ENCODE peak calls at places on chromosomes 5 and 9, in four cellular contexts. F is neuronal stem cell, W is mesenchymal stem cell, V is IMR-90. X is an unnamed sample.
A peak's percentile ranks its signal among the peaks of the same experiment; 100 is the strongest.

GRCh38 chr9:101458955-101459631 is 23.5 kb upstream of the ALDOB start:
- DNase-seq in W (peak; percentile 85), F (peak; percentile 38), V (peak; percentile 83), X (peak; percentile 27)

GRCh38 chr5:71860048-71860447 is 141.0 kb downstream of the CARTPT start:
- DNase-seq in F (no peak), W (no peak), V (no peak), X (no peak)

GRCh38 chr5:1431896-1432295 is 13.3 kb downstream of the SLC6A3 start:
- DNase-seq in W (no peak), F (no peak), V (no peak), X (no peak)

GRCh38 chr9:136190656-136191548 is 14.0 kb downstream of the LHX3 start:
- DNase-seq in F (no peak), V (no peak), W (no peak), X (no peak)

GRCh38 chr5:107277485-107278040 is 393.2 kb downstream of the EFNA5 start:
- DNase-seq in V (no peak), W (no peak), F (no peak), X (no peak)

GRCh38 chr5:96816430-96816939 is 8.7 kb upstream of the ERAP1 start:
- DNase-seq in W (no peak), F (no peak), V (no peak), X (no peak)

GRCh38 chr9:104872959-104873850 is 54.8 kb downstream of the ABCA1 start:
- DNase-seq in V (peak; percentile 97), W (peak; percentile 99), F (no peak), X (peak; percentile 25)

GRCh38 chr9:125126019-125126746 is 17.1 kb downstream of the SCAI start:
- DNase-seq in F (peak; percentile 6), W (peak; percentile 99), V (peak; percentile 100), X (peak; percentile 8)

GRCh38 chr9:135134253-135135028 is 47.0 kb downstream of the OLFM1 start:
- DNase-seq in W (no peak), V (no peak), F (no peak), X (no peak)

GRCh38 chr5:133124891-133125290 is 73.1 kb downstream of the HSPA4 start:
- DNase-seq in W (no peak), V (no peak), F (no peak), X (no peak)

GRCh38 chr9:132486706-132487350 is 76.8 kb downstream of the CFAP77 start:
- DNase-seq in F (no peak), W (no peak), V (no peak), X (no peak)

GRCh38 chr5:181043285-181044092 is 3.4 kb downstream of the BTNL9 start:
- DNase-seq in W (no peak), F (no peak), V (no peak), X (no peak)

GRCh38 chr5:11904270-11904906 is at the start of gene CTNND2:
- DNase-seq in W (peak; percentile 36), V (no peak), F (peak; percentile 82), X (peak; percentile 83)

GRCh38 chr5:33343661-33344327 is 97.0 kb upstream of the TARS1 start:
- DNase-seq in F (no peak), V (peak; percentile 88), W (peak; percentile 52), X (peak; percentile 83)

GRCh38 chr5:14236757-14237156 is 93.6 kb downstream of the TRIO start:
- DNase-seq in F (no peak), W (no peak), V (no peak), X (no peak)

GRCh38 chr5:73363911-73364730 is 84.5 kb downstream of the FOXD1 start:
- DNase-seq in W (peak; percentile 80), V (peak; percentile 80), F (no peak), X (no peak)

GRCh38 chr9:119803679-119804078 is 434.4 kb upstream of the BRINP1 start:
- DNase-seq in W (no peak), F (no peak), V (no peak), X (no peak)

GRCh38 chr5:134146651-134147544 is 29.9 kb downstream of the SKP1 start:
- DNase-seq in V (peak; percentile 47), F (no peak), W (no peak), X (no peak)

DNA sequence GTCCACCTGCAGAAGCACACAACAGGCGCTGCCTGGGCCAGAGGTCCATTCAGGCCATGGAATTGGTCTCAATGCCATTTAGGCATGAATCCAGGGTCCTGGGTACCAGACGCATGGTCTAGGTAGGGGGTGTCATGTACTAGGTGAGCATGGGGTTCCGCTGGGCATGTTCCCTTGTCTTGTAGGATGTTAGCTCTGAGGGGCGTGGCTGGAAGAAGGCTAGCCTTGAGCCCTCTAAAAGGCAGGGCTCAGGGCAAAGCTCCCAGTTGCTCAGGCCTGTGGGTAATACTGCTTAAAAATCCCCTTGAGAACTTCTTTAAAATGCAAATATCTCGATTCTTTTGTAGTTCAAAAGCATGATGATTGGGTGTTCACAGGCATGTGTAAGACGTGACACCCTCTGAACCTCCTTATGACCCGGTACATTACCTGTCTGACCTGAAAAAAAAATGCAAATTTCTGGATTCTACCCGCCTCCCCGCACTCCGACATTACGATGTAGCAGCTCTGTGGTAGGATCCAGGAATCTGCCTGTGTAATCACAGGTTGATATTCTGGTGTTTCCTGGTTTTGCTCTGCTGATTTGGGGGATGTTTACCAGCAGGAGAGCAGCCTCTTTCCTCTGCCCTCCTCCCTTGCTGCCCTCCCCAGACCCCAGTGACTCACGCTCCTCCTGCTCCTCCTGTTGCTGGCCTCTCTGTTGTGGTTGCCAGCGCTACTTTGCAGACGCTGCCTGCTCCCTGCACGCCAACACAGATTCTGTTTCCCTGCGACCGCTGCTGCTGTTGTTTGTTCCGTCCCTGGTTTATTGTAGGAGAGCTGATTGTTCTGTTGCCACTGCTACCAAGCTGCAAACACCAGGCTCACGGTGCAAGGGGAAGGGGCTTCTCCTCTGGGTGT is 5.7 kb downstream of the TMC1 start:
- DNase-seq in F (peak; percentile 62), W (peak; percentile 97), V (peak; percentile 93), X (peak; percentile 56)
- H3K18ac ChIP-seq in F (peak overlapping the region; percentile 54), W (peak overlapping the region; percentile 97), V (peak overlapping the region; percentile 98), X (peak overlapping the region; percentile 76)

GRCh38 chr5:26647781-26648180 is 390.6 kb downstream of the CDH9 start:
- DNase-seq in W (no peak), V (no peak), F (no peak), X (no peak)
- H3K9ac ChIP-seq in W (no peak overlapping the region), V (no peak overlapping the region), F (no peak overlapping the region), X (no peak overlapping the region)

GRCh38 chr5:116773926-116774325 is 199.3 kb upstream of the SEMA6A start:
- DNase-seq in V (no peak), F (no peak), W (no peak), X (no peak)

GRCh38 chr5:116771466-116772151 is 197.0 kb upstream of the SEMA6A start:
- DNase-seq in F (no peak), W (no peak), V (no peak), X (no peak)

GRCh38 chr5:116769470-116769869 is 194.8 kb upstream of the SEMA6A start:
- DNase-seq in F (no peak), W (no peak), V (no peak), X (no peak)

GRCh38 chr5:116766470-116766947 is 191.9 kb upstream of the SEMA6A start:
- DNase-seq in W (peak; percentile 98), F (no peak), V (no peak), X (peak; percentile 88)

DNA sequence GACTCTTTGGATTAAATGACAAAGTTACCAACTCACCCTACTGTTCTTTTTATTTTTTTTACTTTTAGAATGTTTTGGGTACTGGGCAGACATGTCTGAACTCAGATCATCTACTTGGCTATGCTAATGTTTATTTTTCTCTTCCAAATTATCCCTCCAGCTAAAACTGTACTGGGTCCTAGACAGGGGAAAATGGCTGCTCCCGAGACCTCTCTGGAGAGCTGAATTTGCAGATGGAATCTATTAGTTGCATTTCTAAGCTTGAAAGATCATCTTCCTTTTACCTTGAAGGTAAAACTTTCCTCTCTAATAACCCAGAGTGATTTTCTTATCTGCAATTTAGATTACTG is 197.5 kb upstream of the SEMA6A start:
- DNase-seq in W (no peak), F (no peak), V (no peak), X (no peak)
- H3K18ac ChIP-seq in W (no peak overlapping the region), F (no peak overlapping the region), V (no peak overlapping the region), X (no peak overlapping the region)

GRCh38 chr9:129481824-129482511 is 138.9 kb downstream of the C9orf50 start:
- DNase-seq in W (peak; percentile 60), V (no peak), F (no peak), X (no peak)

GRCh38 chr9:129479217-129480011 is 141.5 kb downstream of the C9orf50 start:
- DNase-seq in F (no peak), V (no peak), W (no peak), X (peak; percentile 60)

GRCh38 chr9:129480705-129481104 is 140.2 kb downstream of the C9orf50 start:
- DNase-seq in F (no peak), V (no peak), W (no peak), X (no peak)

GRCh38 chr9:129481424-129481823 is 139.5 kb downstream of the C9orf50 start:
- DNase-seq in W (no peak), V (no peak), F (no peak), X (no peak)

GRCh38 chr9:129480227-129480626 is 140.7 kb downstream of the C9orf50 start:
- DNase-seq in F (no peak), V (no peak), W (peak; percentile 52), X (no peak)
- H3K9ac ChIP-seq in F (no peak overlapping the region), V (no peak overlapping the region), W (peak overlapping the region; percentile 91), X (peak overlapping the region; percentile 25)

DNA sequence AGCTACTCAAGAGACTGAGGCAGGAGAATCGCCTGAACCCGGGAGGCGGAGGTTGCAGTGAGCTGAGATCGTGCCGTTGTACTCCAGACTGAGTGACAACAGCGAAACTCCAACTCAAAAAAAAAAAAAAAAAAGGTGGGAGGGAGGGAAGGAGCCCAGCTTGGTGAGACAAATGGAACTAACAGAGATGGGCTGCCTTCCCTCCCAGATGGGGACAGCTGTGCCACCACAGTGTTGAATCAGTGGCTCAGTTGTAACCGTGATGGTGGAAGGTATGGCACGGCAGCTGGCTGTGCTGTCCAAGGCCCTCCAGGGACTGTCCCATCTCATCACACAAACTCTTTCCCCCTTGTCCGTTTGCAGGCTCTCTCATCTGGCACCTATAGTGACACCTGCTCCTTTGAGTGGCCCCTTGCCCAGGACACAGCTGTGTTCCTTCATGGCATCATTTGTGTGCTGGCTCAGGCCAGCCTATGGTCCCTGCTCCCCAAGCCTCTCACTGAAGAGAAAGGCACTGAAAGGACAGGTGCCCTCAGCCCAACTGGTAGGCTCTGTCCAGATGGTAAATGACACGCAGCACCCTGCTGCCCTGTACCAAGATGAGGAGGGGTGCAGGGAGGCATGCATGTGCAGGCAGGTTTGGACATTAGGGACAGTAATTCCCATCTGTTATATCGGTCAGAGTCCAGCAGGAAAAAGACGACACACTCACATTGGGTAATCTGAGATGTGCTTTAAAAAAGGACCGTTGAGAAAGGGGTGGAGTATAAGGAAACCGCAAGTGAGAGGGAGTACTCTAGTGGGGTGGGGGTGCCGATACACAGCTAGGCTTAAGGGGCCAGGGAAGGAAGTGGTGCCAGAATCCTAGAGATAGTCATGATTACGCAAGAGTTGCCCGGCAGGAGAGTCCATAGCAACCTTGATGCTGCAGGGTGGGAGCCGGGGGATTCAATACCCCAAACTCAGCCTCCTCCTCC is 4.3 kb downstream of the SMIM33 start:
- DNase-seq in W (peak; percentile 68), F (no peak), V (peak; percentile 87), X (no peak)
- H3K18ac ChIP-seq in W (no peak overlapping the region), F (peak overlapping the region; percentile 81), V (no peak overlapping the region), X (no peak overlapping the region)

GRCh38 chr5:139648205-139649081 is at the start of gene CXXC5:
- DNase-seq in W (peak; percentile 92), F (peak; percentile 89), V (peak; percentile 83), X (peak; percentile 68)
- H3K9ac ChIP-seq in W (peak within 1 kb of the TSS; percentile 92), F (peak within 1 kb of the TSS; percentile 90), V (peak within 1 kb of the TSS; percentile 77), X (peak within 1 kb of the TSS; percentile 90)

DNA sequence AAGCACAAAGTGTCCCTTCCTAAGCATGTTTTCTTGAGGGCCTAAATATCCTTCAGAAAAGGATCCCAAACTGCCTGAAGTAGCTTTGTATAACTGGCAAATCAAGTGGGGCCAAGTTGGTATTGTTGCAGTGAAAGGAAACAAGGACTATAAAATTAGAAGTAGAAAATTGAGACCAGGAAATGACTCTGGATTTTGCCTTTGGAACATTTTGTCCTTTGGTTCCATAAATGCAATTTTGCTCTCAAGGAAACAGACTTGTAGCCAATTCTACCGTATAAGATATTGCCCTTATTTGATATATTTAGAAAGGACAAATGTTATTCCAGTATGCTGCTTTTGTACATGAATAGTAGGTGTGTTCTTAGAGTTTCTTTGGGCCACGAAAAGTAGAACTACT is 34.4 kb downstream of the RABGAP1 start:
- DNase-seq in W (no peak), V (no peak), F (no peak), X (no peak)
- H3K18ac ChIP-seq in W (no peak overlapping the region), V (no peak overlapping the region), F (no peak overlapping the region), X (no peak overlapping the region)